ENCODE peak calls at places on chromosomes 2 and 18, in four cellular contexts. T is suprapubic skin, C is stomach, X is A549. G is an unnamed sample.

GRCh38 chr2:238061310-238062202 is 755 bp downstream of the SCLY start:
- DNase-seq in T (peak; percentile 68), C (no peak), X (peak; percentile 49), G (no peak)

GRCh38 chr2:8089596-8089995 is 592.3 kb upstream of the ID2 start:
- DNase-seq in T (no peak), C (no peak), X (peak; percentile 62), G (no peak)

GRCh38 chr2:180572346-180572745 is 408.1 kb upstream of the UBE2E3 start:
- DNase-seq in T (no peak), C (no peak), X (no peak), G (no peak)

GRCh38 chr2:237128026-237128703 is 42.5 kb downstream of the COPS8 start:
- DNase-seq in T (peak; percentile 95), C (peak; percentile 77), X (peak; percentile 92), G (no peak)

GRCh38 chr18:49647496-49648168 is 85.8 kb downstream of the LIPG start:
- DNase-seq in T (no peak), C (no peak), X (no peak), G (no peak)

GRCh38 chr18:79485788-79486355 is 90.1 kb downstream of the NFATC1 start:
- DNase-seq in T (peak; percentile 33), C (no peak), X (no peak), G (no peak)

GRCh38 chr2:27236626-27237025 is 19.5 kb downstream of the CAD start:
- DNase-seq in T (no peak), C (no peak), X (no peak), G (no peak)

GRCh38 chr18:5868218-5868904 is 27.0 kb downstream of the TMEM200C start:
- DNase-seq in X (peak; percentile 76), C (peak; percentile 63), T (peak; percentile 74), G (peak; percentile 76)

GRCh38 chr2:20393986-20394385 is 43.3 kb upstream of the PUM2 start:
- DNase-seq in X (no peak), C (no peak), T (peak; percentile 26), G (no peak)

GRCh38 chr2:203951366-203951902 is 14.9 kb downstream of the ICOS start:
- DNase-seq in C (no peak), X (no peak), T (no peak), G (no peak)

GRCh38 chr18:46859855-46860254 is 57.5 kb downstream of the PIAS2 start:
- DNase-seq in C (no peak), X (no peak), T (no peak), G (no peak)

GRCh38 chr18:79494936-79495335 is 99.2 kb downstream of the NFATC1 start:
- DNase-seq in T (peak; percentile 22), X (no peak), C (no peak), G (no peak)

GRCh38 chr2:213232649-213233437 is 51.4 kb upstream of the SPAG16 start:
- DNase-seq in X (no peak), C (no peak), T (no peak), G (no peak)
- TF ChIP-seq EP300 in X (no peak), C (no peak), T (no peak), G (no peak)

GRCh38 chr18:44229693-44230108 is 451.0 kb upstream of the SETBP1 start:
- DNase-seq in X (no peak), C (no peak), T (peak; percentile 57), G (no peak)
- TF ChIP-seq EP300 in X (no peak), C (no peak), T (peak; percentile 44), G (no peak)

DNA sequence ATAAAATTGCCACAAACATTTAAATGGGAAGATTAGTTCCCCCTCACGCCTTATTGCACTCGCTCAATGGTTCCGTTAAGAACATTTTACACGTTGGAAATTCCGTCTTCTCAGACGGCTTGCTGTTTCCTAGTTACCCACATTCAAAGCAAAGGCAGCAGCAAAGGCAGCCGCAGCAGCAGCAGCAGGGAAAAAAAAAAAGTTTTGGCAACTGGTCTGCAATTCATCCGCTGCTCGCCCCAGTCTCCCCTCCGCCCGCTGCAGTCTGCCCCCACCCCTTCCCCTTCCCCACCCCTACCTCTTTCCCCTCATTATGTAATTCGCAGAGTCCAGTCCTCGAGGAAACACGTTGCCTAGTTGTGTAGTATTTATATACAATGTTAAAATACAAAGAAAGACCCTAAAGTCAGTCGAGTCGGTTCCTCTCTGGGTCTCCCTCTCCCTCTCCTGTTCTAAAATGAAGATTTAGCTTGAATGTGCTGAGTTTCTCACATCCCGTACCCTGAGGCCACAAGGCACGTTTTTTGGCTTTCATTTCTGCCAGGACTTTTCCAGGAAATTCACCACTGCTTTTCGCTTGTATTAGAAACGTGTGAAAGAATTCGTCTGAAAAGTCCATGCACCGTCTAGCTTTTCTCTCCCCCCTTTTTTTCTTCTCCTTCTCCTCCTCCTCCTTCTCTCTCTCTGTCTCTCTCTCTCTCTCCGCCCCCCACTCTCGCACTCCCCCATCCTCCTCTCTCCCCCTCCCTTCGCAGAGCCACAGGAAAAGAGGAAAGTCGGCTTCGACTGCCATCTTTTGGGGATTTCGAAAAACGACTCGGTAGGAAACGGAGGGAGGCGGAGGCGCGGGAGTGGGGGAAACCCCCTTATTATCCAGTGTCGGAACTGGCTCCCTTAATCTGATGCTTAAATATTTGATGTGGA is 140.0 kb downstream of the MEIS1 start:
- DNase-seq in C (no peak), T (peak; percentile 80), X (peak; percentile 69), G (no peak)
- TF ChIP-seq EP300 in C (no peak), T (no peak), X (no peak), G (no peak)

DNA sequence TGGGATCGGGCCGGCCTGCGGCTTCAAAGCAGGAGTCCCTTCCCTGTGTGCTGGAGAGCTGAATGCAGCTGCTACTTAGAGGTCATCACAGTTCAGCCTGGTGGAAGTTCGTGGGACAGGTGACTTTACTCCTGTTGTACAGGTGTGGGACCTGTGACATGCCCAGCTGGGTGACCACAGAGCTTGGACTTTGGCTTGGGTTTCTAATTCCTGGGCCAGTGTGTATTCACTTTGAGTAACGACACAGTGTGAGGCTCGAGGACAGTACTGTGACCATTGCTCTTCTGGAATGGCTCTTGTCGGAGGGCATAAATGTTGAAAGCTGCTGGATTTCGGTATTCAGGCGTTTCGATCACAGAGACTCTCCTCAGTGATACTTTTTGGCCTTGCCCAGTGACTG is 114.4 kb downstream of the STPG4 start:
- DNase-seq in T (no peak), X (no peak), C (no peak), G (no peak)
- TF ChIP-seq EP300 in T (no peak), X (no peak), C (no peak), G (no peak)

DNA sequence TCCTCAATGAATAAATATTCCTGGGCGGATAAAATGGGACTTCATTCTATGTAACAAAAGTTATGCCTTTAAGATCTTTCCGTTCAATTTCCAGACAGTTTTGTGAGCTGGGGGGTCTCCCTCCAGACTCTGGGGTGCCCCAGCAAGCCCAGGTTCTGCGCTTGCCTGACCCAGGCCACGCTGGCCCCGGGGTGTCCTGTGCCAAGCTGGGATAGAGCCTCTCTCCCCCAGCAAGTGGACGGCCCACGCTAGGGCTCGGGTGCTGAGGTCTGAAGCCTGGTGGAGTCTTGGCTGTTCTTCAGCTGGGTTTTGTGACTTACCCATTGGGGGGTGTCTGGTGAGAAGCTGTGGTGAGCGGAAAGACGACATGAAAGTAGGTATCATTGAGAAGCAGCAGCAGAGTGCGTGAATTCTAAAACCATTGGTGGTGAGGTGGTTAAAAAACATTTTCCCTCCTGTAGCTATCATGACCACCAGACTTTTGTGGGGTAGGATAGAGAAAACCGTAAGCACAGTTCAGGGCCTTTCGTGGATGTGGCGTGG is 346.8 kb downstream of the ANAPC1 start:
- DNase-seq in C (no peak), X (no peak), T (no peak), G (no peak)
- TF ChIP-seq EP300 in C (no peak), X (no peak), T (no peak), G (no peak)

GRCh38 chr18:27749189-27749588 is 427.7 kb downstream of the CDH2 start:
- DNase-seq in T (no peak), C (no peak), X (no peak), G (no peak)

GRCh38 chr18:27748336-27748735 is 428.6 kb downstream of the CDH2 start:
- DNase-seq in T (no peak), X (no peak), C (no peak), G (no peak)

GRCh38 chr18:27750014-27750413 is 426.9 kb downstream of the CDH2 start:
- DNase-seq in X (peak; percentile 26), C (peak; percentile 45), T (no peak), G (peak; percentile 64)

DNA sequence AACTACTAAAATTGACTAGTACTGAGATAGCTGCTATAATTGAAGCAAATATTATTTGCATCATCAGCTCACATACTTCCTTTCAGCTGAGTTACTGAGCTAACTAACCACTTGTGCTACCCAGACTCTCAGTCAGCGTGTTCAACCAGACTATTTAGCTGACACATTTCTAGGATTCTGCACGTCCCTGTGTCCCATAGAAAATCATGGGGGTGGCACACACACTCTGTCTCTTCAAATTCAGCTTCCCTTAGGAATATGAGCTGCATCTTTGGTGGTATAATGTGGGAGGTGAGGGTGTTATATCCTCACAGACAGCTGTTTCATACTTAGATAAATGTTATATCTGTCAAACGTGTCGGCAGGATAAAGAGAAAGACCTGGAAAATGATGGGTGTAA is 424.0 kb downstream of the CDH2 start:
- DNase-seq in X (no peak), C (no peak), T (no peak), G (no peak)
- TF ChIP-seq EP300 in X (no peak), C (no peak), T (no peak), G (no peak)